ENCODE peak calls at places on chromosomes 16 and 17, in seven cellular contexts. L, Q, X, K, V, W and N are unnamed samples.

GRCh38 chr16:1009358-1010150 is 28.0 kb downstream of the SOX8 start:
- DNase-seq in L (no peak), Q (no peak), X (no peak), K (no peak), V (no peak), W (no peak), N (no peak)

GRCh38 chr16:72721981-72722380 is 325.9 kb downstream of the ZFHX3 start:
- DNase-seq in L (no peak), Q (no peak), X (no peak), K (no peak), V (no peak), W (no peak), N (peak)

GRCh38 chr17:15213381-15214087 is 51.6 kb downstream of the PMP22 start:
- DNase-seq in L (no peak), Q (no peak), X (no peak), K (no peak), V (no peak), W (no peak), N (no peak)

GRCh38 chr16:53216798-53217197 is 162.0 kb downstream of the CHD9 start:
- DNase-seq in L (no peak), Q (no peak), X (no peak), K (no peak), V (no peak), W (no peak), N (no peak)

GRCh38 chr17:79738643-79739042 is 7.9 kb downstream of the ENPP7 start:
- DNase-seq in L (no peak), Q (no peak), X (no peak), K (no peak), V (no peak), W (no peak), N (no peak)

GRCh38 chr17:28174352-28175046 is 132.0 kb downstream of the NLK start:
- DNase-seq in L (peak), Q (no peak), X (no peak), K (no peak), V (no peak), W (no peak), N (no peak)

GRCh38 chr17:66468241-66469087 is 166.1 kb downstream of the PRKCA start:
- DNase-seq in L (no peak), Q (no peak), X (no peak), K (no peak), V (peak), W (no peak), N (no peak)

GRCh38 chr16:50265260-50265659 is 1.1 kb upstream of the ADCY7 start:
- DNase-seq in L (peak), Q (no peak), X (no peak), K (peak), V (no peak), W (peak), N (peak)

GRCh38 chr17:13957636-13958035 is 111.7 kb upstream of the COX10 start:
- DNase-seq in L (no peak), Q (no peak), X (no peak), K (no peak), V (no peak), W (no peak), N (no peak)

GRCh38 chr17:43367588-43368242 is 31.1 kb upstream of the ARL4D start:
- DNase-seq in L (peak), Q (no peak), X (peak), K (no peak), V (no peak), W (no peak), N (peak)

GRCh38 chr16:2798723-2799204 is 494 bp downstream of the PRSS41 start:
- DNase-seq in L (no peak), Q (no peak), X (no peak), K (peak), V (no peak), W (no peak), N (no peak)

GRCh38 chr17:66889480-66890230 is 54.7 kb downstream of the CACNG5 start:
- DNase-seq in L (no peak), Q (no peak), X (no peak), K (no peak), V (no peak), W (no peak), N (peak)

GRCh38 chr17:79388556-79389295 is 222.1 kb downstream of the RBFOX3 start:
- DNase-seq in L (no peak), Q (no peak), X (no peak), K (no peak), V (peak), W (no peak), N (peak)

GRCh38 chr17:2076461-2076984 is 21.6 kb downstream of the HIC1 start:
- DNase-seq in L (no peak), Q (no peak), X (no peak), K (no peak), V (no peak), W (no peak), N (no peak)

GRCh38 chr16:78770353-78771091 is 671.1 kb downstream of the WWOX start:
- DNase-seq in L (no peak), Q (peak), X (no peak), K (peak), V (peak), W (peak), N (peak)

GRCh38 chr16:81121474-81121990 is 25.3 kb upstream of the GCSH start:
- DNase-seq in L (no peak), Q (no peak), X (no peak), K (no peak), V (no peak), W (no peak), N (no peak)